ENCODE peak calls at places on chromosomes 4 and X, in six cellular contexts. N is endothelial cell, M is GM20000, X is nephron progenitor cell, Y is type B pancreatic cell, Q is lung. P is an unnamed sample.

GRCh38 chr4:66564901-66565648 is 894.8 kb upstream of the EPHA5 start:
- DNase-seq in N (no peak), M (no peak), X (no peak), Y (no peak), Q (no peak), P (no peak)

GRCh38 chrX:72006461-72006860 is 95.8 kb downstream of the NHSL2 start:
- DNase-seq in N (no peak), M (no peak), X (no peak), Y (peak), Q (no peak), P (no peak)

GRCh38 chrX:32985544-32985943 is 225.8 kb downstream of the DMD start:
- DNase-seq in N (no peak), M (no peak), X (no peak), Y (no peak), Q (no peak), P (no peak)

GRCh38 chrX:122739770-122740169 is 444.3 kb upstream of the GRIA3 start:
- DNase-seq in N (peak), M (no peak), X (no peak), Y (no peak), Q (no peak), P (no peak)

GRCh38 chr4:98728433-98728832 is 70.0 kb upstream of the TSPAN5 start:
- DNase-seq in N (peak), M (no peak), X (no peak), Y (no peak), Q (no peak), P (no peak)

GRCh38 chrX:16348286-16348685 is 181.0 kb downstream of the MAGEB17 start:
- DNase-seq in N (no peak), M (no peak), X (no peak), Y (no peak), Q (no peak), P (no peak)

GRCh38 chr4:71473541-71474240 is 134.9 kb downstream of the SLC4A4 start:
- DNase-seq in N (no peak), M (no peak), X (no peak), Y (no peak), Q (no peak), P (no peak)

GRCh38 chr4:174835536-174835935 is 6.5 kb upstream of the GLRA3 start:
- DNase-seq in N (no peak), M (no peak), X (no peak), Y (no peak), Q (no peak), P (no peak)

GRCh38 chrX:20362268-20363002 is 95.7 kb upstream of the RPS6KA3 start:
- DNase-seq in N (no peak), M (no peak), X (no peak), Y (no peak), Q (peak), P (no peak)

GRCh38 chrX:148310402-148311200 is 189.8 kb upstream of the AFF2 start:
- DNase-seq in N (no peak), M (peak), X (no peak), Y (no peak), Q (no peak), P (no peak)

GRCh38 chrX:18702362-18703195 is 4.9 kb upstream of the PPEF1 start:
- DNase-seq in N (no peak), M (no peak), X (no peak), Y (no peak), Q (no peak), P (no peak)

GRCh38 chr4:8730159-8730558 is 137.6 kb downstream of the CPZ start:
- DNase-seq in N (no peak), M (no peak), X (no peak), Y (no peak), Q (no peak), P (no peak)

GRCh38 chr4:119138046-119138445 is 2.4 kb downstream of the MYOZ2 start:
- DNase-seq in N (no peak), M (no peak), X (no peak), Y (no peak), Q (no peak), P (no peak)

GRCh38 chr4:115851918-115852766 is 738.7 kb upstream of the NDST4 start:
- DNase-seq in N (peak), M (peak), X (peak), Y (no peak), Q (peak), P (peak)

GRCh38 chr4:159052315-159052714 is 50.6 kb upstream of the RAPGEF2 start:
- DNase-seq in N (no peak), M (peak), X (no peak), Y (no peak), Q (no peak), P (peak)

GRCh38 chr4:38040619-38041018 is 80.4 kb downstream of the PTTG2 start:
- DNase-seq in N (no peak), M (no peak), X (no peak), Y (no peak), Q (no peak), P (no peak)

GRCh38 chr4:162959056-162959455 is 207.6 kb downstream of the NAF1 start:
- DNase-seq in N (no peak), M (peak), X (peak), Y (no peak), Q (no peak), P (no peak)

GRCh38 chrX:154298312-154298711 is 2.7 kb downstream of the TKTL1 start:
- DNase-seq in N (no peak), M (no peak), X (no peak), Y (no peak), Q (no peak), P (no peak)

GRCh38 chr4:113574636-113575103 is 186.9 kb downstream of the CAMK2D start:
- DNase-seq in N (no peak), M (no peak), X (no peak), Y (no peak), Q (no peak), P (no peak)

GRCh38 chrX:124289443-124289842 is 43.0 kb upstream of the TEX13D start:
- DNase-seq in N (no peak), M (no peak), X (no peak), Y (no peak), Q (no peak), P (no peak)

GRCh38 chr4:164011791-164012190 is 517.3 kb downstream of the TMA16 start:
- DNase-seq in N (no peak), M (no peak), X (no peak), Y (no peak), Q (no peak), P (no peak)

GRCh38 chr4:38015886-38016515 is 55.8 kb downstream of the PTTG2 start:
- DNase-seq in N (no peak), M (no peak), X (no peak), Y (no peak), Q (no peak), P (no peak)

GRCh38 chrX:17052210-17052609 is 105.8 kb downstream of the REPS2 start:
- DNase-seq in N (no peak), M (no peak), X (no peak), Y (no peak), Q (no peak), P (no peak)

GRCh38 chrX:134512566-134512965 is 52.6 kb downstream of the HPRT1 start:
- DNase-seq in N (no peak), M (no peak), X (no peak), Y (no peak), Q (no peak), P (no peak)

GRCh38 chr4:8599657-8600056 is 7.1 kb downstream of the CPZ start:
- DNase-seq in N (no peak), M (no peak), X (no peak), Y (no peak), Q (no peak), P (no peak)

GRCh38 chr4:164383187-164384181 is 370.4 kb upstream of the SMIM31 start:
- DNase-seq in N (peak), M (no peak), X (peak), Y (peak), Q (no peak), P (no peak)

GRCh38 chrX:135530097-135530496 is 9.6 kb downstream of the INTS6L start:
- DNase-seq in N (no peak), M (no peak), X (no peak), Y (no peak), Q (no peak), P (no peak)
- TF ChIP-seq CTCF in N (no peak), M (no peak), X (no peak), Y (no peak), Q (no peak), P (no peak)

DNA sequence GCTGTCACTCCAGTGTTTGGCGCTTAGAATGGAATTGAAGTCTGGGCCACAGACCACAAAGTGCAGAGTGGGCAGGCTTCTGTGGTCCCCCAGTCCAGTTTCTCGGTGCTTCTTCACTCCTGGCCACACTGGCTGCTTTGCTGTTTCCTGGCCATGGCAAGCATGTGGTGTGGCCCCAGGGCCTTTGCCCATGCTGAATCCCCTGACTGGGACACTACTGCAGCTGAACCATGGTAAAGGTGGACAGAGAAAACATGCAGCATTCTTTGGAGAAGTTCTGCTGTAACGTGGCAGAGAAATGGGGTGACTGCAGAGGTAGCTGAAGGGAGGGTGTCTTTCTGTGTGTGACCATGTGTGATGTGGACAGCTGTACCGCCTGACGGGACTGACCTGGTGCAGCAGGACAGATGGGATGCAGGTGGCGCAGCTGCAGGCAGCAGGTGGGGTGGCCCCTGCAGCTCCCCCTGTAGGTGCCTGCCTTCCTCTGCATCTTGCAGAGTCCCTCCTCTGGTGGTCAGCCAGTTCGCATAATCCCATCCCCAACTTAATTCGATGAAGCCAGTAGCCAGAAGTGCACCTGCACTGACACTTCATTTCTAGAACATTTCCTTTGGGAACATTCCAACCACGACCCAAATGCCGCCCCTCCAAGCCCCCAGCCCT is 13.2 kb upstream of the S100P start:
- DNase-seq in N (no peak), M (no peak), X (no peak), Y (no peak), Q (no peak), P (no peak)
- TF ChIP-seq CTCF in N (peak), M (no peak), X (no peak), Y (peak), Q (no peak), P (peak)

GRCh38 chrX:30975467-30975866 is 86.4 kb upstream of the TAB3 start:
- DNase-seq in N (no peak), M (no peak), X (no peak), Y (no peak), Q (no peak), P (no peak)

GRCh38 chrX:30973784-30974427 is 84.9 kb upstream of the TAB3 start:
- DNase-seq in N (no peak), M (no peak), X (no peak), Y (no peak), Q (no peak), P (no peak)

GRCh38 chrX:30967516-30967915 is 78.5 kb upstream of the TAB3 start:
- DNase-seq in N (no peak), M (no peak), X (no peak), Y (no peak), Q (no peak), P (no peak)

GRCh38 chrX:30971761-30972603 is 82.9 kb upstream of the TAB3 start:
- DNase-seq in N (peak), M (peak), X (peak), Y (no peak), Q (peak), P (peak)
- TF ChIP-seq CTCF in N (no peak), M (peak), X (peak), Y (peak), Q (peak), P (peak)

DNA sequence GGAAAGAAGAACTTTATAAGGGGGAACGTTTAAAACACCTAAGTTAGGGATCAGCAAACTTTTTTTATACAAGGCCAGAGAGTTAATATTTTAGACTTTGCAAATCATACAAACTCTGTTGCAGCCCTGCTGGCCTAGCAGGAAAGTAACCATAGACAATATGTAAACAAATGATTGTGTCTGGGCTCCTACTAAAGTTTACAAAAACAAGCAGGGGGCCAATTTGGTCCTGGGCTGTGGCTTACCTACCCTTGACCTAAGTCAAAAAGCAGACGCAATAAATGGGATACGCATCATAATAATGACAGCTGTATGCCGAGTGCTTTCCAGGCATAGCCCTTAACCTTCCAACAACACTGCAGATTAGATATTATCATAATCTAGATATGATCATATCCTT is 4.9 kb downstream of the TASL start:
- DNase-seq in N (no peak), M (no peak), X (no peak), Y (no peak), Q (no peak), P (no peak)
- TF ChIP-seq CTCF in N (no peak), M (no peak), X (no peak), Y (no peak), Q (no peak), P (no peak)

DNA sequence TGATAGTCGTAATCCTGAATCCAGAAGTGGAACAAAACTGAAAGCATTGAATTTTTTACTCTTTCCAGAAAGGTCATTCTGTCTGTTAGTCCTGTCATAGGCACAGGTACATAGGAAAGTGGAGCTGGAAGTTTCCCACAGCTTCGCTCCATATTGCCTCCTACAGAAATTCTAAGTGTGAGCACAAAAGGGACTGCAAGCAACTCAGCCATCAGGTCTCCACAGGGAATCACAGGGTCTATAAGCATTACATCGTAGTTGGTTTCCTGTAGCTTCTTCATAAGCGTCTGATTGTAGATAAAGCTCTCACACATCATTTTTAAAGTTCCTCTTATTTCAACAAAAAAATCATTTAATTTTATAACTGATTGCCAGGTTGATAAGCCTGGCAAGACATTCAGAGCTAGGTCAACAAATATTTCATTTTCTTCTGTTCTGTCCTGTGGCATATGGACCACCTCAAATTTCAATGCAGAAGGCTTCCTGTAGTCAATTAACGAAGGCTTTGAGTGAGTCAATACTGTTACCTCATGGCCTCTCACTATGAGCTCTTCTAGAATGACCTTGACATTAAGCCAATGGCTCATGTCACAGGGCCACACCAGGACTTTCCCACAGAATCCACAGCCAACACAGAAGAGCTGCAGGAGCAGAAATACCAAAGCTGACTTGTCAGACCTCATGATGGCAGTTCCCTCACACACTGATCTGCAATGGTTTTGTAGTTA is at the start of gene UGT2A3:
- DNase-seq in N (no peak), M (no peak), X (no peak), Y (no peak), Q (no peak), P (no peak)
- TF ChIP-seq CTCF in N (no peak), M (no peak), X (no peak), Y (no peak), Q (no peak), P (no peak)

GRCh38 chrX:42680651-42681050 is 97.3 kb downstream of the PPP1R2C start:
- DNase-seq in N (peak), M (no peak), X (no peak), Y (no peak), Q (no peak), P (no peak)
- TF ChIP-seq CTCF in N (no peak), M (no peak), X (no peak), Y (no peak), Q (no peak), P (no peak)

GRCh38 chrX:81586091-81586490 is 384.2 kb downstream of the SH3BGRL start:
- DNase-seq in N (no peak), M (no peak), X (no peak), Y (no peak), Q (no peak), P (no peak)
- TF ChIP-seq CTCF in N (no peak), M (no peak), X (no peak), Y (no peak), Q (no peak), P (no peak)

GRCh38 chr4:87677731-87678130 is 27.7 kb downstream of the DMP1 start:
- DNase-seq in N (no peak), M (no peak), X (no peak), Y (no peak), Q (no peak), P (no peak)

GRCh38 chr4:87680271-87680670 is 30.2 kb downstream of the DMP1 start:
- DNase-seq in N (no peak), M (no peak), X (no peak), Y (no peak), Q (no peak), P (no peak)

GRCh38 chr4:87679449-87680169 is 29.5 kb downstream of the DMP1 start:
- DNase-seq in N (peak), M (peak), X (peak), Y (no peak), Q (no peak), P (peak)
- TF ChIP-seq CTCF in N (peak), M (peak), X (peak), Y (peak), Q (peak), P (peak)

GRCh38 chr4:184757810-184758209 is 23.9 kb upstream of the CENPU start:
- DNase-seq in N (no peak), M (no peak), X (no peak), Y (no peak), Q (no peak), P (no peak)
- TF ChIP-seq CTCF in N (no peak), M (no peak), X (no peak), Y (no peak), Q (no peak), P (no peak)

P was measured in GM10248.